ENCODE peak calls at places on chromosomes 4 and X, in six cellular contexts. K is lung; S is activated CD8-positive, alpha-beta T cell treated with anti-CD3 and anti-CD28 coated beads for 36 hours; E is MCF 10A; T is AG10803; H is foreskin fibroblast. U is an unnamed sample.

GRCh38 chr4:2066571-2067445 is 7.7 kb downstream of the NAT8L start:
- DNase-seq in S (no peak), K (no peak), E (no peak), T (no peak), H (no peak), U (no peak)

GRCh38 chr4:71864380-71864779 is 80.5 kb upstream of the GC start:
- DNase-seq in T (no peak), E (no peak), H (no peak), S (no peak), K (no peak), U (no peak)

GRCh38 chr4:10521386-10521785 is 64.2 kb upstream of the ZNF518B start:
- DNase-seq in H (no peak), T (no peak), S (no peak), K (no peak), E (no peak), U (no peak)

GRCh38 chrX:78092296-78092695 is 11.8 kb upstream of the PGK1 start:
- DNase-seq in S (peak), T (peak), K (no peak), E (peak), H (peak), U (no peak)

GRCh38 chrX:128052303-128052702 is at the start of gene ACTRT1:
- DNase-seq in K (no peak), T (no peak), S (no peak), H (no peak), E (no peak), U (no peak)

GRCh38 chr4:2352171-2352570 is 66.3 kb downstream of the ZFYVE28 start:
- DNase-seq in S (no peak), T (no peak), H (no peak), E (no peak), K (no peak), U (no peak)

GRCh38 chrX:48958635-48959094 is 1.3 kb upstream of the OTUD5 start:
- DNase-seq in T (peak), S (peak), E (peak), H (peak), K (no peak), U (no peak)

GRCh38 chr4:8732681-8733243 is 138.9 kb downstream of the HMX1 start:
- DNase-seq in T (no peak), H (no peak), S (no peak), K (no peak), E (no peak), U (no peak)

GRCh38 chrX:110412971-110413726 is 54.5 kb downstream of the RTL9 start:
- DNase-seq in H (no peak), T (no peak), K (peak), S (peak), E (peak), U (peak)

GRCh38 chr4:152777488-152777887 is 2.0 kb downstream of the TIGD4 start:
- DNase-seq in E (no peak), K (no peak), T (no peak), H (no peak), S (no peak), U (no peak)

GRCh38 chr4:152776352-152776751 is 3.2 kb downstream of the TIGD4 start:
- DNase-seq in H (no peak), E (peak), S (no peak), K (no peak), T (no peak), U (no peak)

GRCh38 chr4:152780267-152780811 is 585 bp downstream of the ARFIP1 start:
- DNase-seq in T (peak), S (no peak), H (no peak), K (no peak), E (peak), U (no peak)

GRCh38 chr4:152778656-152779512 is 646 bp downstream of the TIGD4 start:
- DNase-seq in H (no peak), T (peak), K (no peak), S (peak), E (peak), U (peak)

DNA sequence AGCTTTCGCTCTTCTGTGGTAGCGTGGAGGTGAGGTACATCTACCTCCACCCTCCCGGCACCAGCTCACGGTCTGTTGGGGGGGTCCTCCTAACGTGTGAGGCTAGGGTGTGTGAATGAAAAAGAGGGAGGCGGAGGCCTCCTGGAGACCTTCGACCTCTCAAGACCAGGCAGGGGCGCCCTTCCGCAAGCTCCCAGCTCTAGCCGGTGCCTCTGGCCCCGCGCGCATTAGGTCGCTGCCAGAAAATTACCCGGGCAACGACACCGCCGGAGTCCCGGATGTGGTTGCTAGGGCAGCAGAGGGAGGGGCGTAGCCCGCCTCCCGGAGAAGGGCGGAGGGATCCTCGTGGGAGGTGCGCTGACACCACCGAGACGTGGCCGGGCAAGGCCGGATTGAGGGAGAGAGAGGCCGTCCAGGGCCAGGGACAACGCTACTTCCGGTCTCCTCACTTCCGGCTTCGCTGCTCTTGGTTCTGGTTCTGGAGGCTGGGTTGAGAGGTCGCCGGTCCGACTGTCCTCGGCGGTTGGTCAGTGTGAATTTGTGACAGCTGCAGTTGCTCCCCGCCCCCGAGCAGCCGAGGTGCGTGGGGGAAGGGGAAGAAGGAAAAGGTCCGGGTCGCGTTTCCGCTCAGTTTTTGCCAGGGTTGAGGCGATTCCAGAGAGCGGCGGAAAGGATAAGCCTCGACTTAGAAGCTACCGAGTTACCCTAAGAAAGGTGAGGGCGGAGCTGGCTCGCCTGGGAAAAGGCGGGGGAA is at the start of the genes ARFIP1 and TIGD4:
- DNase-seq in E (peak), S (peak), H (peak), K (peak), T (peak), U (peak)
- TF ChIP-seq CTCF in E (no peak), S (no peak), H (no peak), K (no peak), T (peak), U (peak)

GRCh38 chrX:47628980-47629379 is 750 bp downstream of the CFP start:
- DNase-seq in T (no peak), H (no peak), E (peak), K (no peak), S (peak), U (no peak)
- TF ChIP-seq CTCF in T (no peak), H (no peak), E (no peak), K (no peak), S (no peak), U (no peak)

DNA sequence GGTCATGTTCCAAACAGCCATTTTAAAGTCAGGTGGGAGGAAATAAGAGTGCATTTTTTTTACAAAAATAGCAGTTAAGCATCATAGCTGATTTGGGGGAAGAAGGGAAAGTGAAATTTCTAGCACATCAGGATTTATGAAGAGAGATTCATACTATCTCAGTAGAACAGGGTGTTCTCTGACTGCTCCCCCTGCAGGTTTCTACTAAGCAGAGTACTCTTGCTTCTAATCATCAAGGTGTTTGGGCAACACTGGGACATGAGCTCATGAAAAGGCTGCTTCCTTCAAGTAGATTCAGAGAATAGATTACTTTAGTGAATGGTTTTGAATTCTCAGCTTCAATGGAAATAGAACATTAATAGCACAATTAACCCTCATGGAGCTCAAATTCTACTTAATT is 591.4 kb upstream of the PCDH10 start:
- DNase-seq in E (peak), K (no peak), S (no peak), H (no peak), T (no peak), U (no peak)
- TF ChIP-seq CTCF in E (peak), K (no peak), S (no peak), H (no peak), T (no peak), U (no peak)

DNA sequence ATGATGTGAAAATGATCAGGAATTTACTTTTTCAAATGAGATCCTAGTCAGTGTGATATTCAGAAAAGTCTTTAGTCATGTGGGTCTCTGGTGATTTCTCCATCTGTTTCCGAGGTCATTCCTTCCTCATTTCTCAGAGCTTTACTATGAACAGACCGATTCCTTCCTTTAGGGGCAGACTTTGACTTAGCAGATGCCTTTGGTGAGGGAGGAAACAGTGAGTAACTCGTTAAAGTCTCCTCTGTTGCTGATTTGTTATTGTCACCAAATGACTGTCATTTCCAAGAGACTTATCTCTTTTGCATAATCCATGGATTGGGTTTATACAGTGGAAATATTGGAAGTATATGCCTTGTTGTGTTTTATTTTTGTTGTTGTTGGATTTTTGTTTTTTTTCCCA is 76.2 kb upstream of the CD99 start:
- DNase-seq in H (peak), T (peak), S (no peak), K (no peak), E (no peak), U (no peak)
- TF ChIP-seq CTCF in H (peak), T (peak), S (no peak), K (no peak), E (no peak), U (no peak)

GRCh38 chrX:152959626-152960025 is 34.3 kb downstream of the PNMA5 start:
- DNase-seq in H (no peak), E (no peak), T (no peak), S (no peak), K (no peak), U (no peak)

GRCh38 chrX:152958047-152958446 is 35.9 kb downstream of the PNMA5 start:
- DNase-seq in S (no peak), T (peak), H (no peak), K (no peak), E (no peak), U (peak)

GRCh38 chrX:152960115-152960514 is 33.8 kb downstream of the PNMA5 start:
- DNase-seq in T (no peak), K (no peak), H (no peak), E (no peak), S (no peak), U (no peak)

DNA sequence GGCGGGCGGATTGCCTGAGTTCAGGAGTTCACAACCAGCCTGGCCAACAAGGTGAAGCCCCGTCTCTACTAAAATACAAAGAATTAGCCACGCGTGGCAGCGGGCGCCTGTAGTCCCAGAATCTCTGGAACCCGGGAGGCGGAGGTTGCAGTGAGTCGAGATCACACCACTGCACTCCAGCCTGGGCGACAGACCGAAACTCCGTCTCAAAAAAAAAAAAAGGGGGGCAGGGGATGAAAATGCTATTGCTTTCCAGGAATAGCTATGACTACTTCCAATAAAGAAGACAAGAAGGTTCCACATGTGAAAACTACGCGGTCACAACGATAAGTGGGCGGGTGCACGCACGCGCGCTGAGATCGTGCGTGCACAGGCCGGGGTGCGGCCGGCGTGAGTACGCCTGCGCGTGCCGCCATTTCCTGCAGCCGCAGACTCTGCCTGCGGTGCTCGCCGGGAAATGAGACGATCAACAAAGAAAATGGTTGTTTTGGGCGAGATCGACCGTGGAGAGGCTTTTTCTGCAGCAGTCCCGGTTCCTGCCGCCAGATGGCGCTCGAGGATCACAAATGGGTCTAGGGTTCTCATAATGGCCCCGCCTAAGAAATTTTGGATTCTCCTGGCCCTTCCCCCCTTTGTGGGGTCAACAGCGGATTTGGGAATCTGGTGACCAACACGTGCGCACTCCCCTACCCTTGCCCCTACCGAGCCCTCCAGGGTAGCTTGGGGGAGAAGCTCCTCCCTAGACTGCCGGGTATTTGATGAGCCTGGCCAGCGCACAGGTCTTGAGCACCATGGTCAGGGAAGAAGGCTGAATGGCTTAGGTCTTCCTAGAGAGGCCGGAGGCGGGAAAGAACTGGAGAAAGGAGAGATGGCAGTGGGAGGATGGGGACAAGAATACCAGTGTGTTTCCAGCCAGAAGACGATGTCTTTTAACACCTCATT is 35.1 kb downstream of the PNMA5 start:
- DNase-seq in T (peak), E (peak), S (peak), H (peak), K (peak), U (peak)
- TF ChIP-seq CTCF in T (peak), E (peak), S (peak), H (peak), K (peak), U (peak)

GRCh38 chrX:109399831-109400230 is 82.1 kb downstream of the GUCY2F start:
- DNase-seq in H (no peak), E (no peak), S (no peak), K (no peak), T (no peak), U (no peak)

GRCh38 chrX:109409181-109409580 is 72.7 kb downstream of the GUCY2F start:
- DNase-seq in K (no peak), H (no peak), E (no peak), T (no peak), S (no peak), U (no peak)

GRCh38 chrX:109403927-109404326 is 78.0 kb downstream of the GUCY2F start:
- DNase-seq in T (no peak), H (no peak), E (no peak), S (no peak), K (no peak), U (no peak)
- TF ChIP-seq CTCF in T (no peak), H (no peak), E (no peak), S (no peak), K (no peak), U (no peak)

U was measured in GM20000.